ENCODE peak calls at places on chromosomes 7 and 10, in ten cellular contexts. One of them, this sample, is unnamed.
A peak's percentile ranks its signal among the peaks of the same experiment; 100 is the strongest.

GRCh38 chr10:30625110-30625509 is 4.4 kb downstream of the LYZL2 start:
- DNase-seq in iris pigment epithelial cell: no peak
- DNase-seq in spleen: no peak
- DNase-seq in non-pigmented ciliary epithelial cell: no peak
- DNase-seq in astrocyte of the spinal cord: no peak
- DNase-seq in ovary: no peak
- DNase-seq in T-helper 17 cell: no peak
- DNase-seq in IMR-90: peak; percentile 60
- DNase-seq in T-helper 1 cell: no peak
- DNase-seq in AG09309: no peak
- DNase-seq in this sample: peak; percentile 13

GRCh38 chr7:1007901-1008300 is 24.9 kb downstream of the CYP2W1 start:
- DNase-seq in iris pigment epithelial cell: no peak
- DNase-seq in spleen: no peak
- DNase-seq in non-pigmented ciliary epithelial cell: no peak
- DNase-seq in astrocyte of the spinal cord: no peak
- DNase-seq in ovary: no peak
- DNase-seq in T-helper 17 cell: no peak
- DNase-seq in IMR-90: no peak
- DNase-seq in T-helper 1 cell: no peak
- DNase-seq in AG09309: no peak
- DNase-seq in this sample: no peak

GRCh38 chr10:23512355-23513058 is 73.6 kb downstream of the OTUD1 start:
- DNase-seq in iris pigment epithelial cell: peak; percentile 89
- DNase-seq in spleen: no peak
- DNase-seq in non-pigmented ciliary epithelial cell: no peak
- DNase-seq in astrocyte of the spinal cord: peak; percentile 57
- DNase-seq in ovary: no peak
- DNase-seq in T-helper 17 cell: no peak
- DNase-seq in IMR-90: peak; percentile 57
- DNase-seq in T-helper 1 cell: no peak
- DNase-seq in AG09309: peak; percentile 49
- DNase-seq in this sample: peak; percentile 61

GRCh38 chr10:95860486-95861040 is 47.2 kb upstream of the CC2D2B start:
- DNase-seq in iris pigment epithelial cell: no peak
- DNase-seq in spleen: no peak
- DNase-seq in non-pigmented ciliary epithelial cell: no peak
- DNase-seq in astrocyte of the spinal cord: no peak
- DNase-seq in ovary: no peak
- DNase-seq in T-helper 17 cell: no peak
- DNase-seq in IMR-90: peak; percentile 20
- DNase-seq in T-helper 1 cell: no peak
- DNase-seq in AG09309: no peak
- DNase-seq in this sample: no peak

GRCh38 chr10:64261092-64261491 is 739.9 kb downstream of the REEP3 start:
- DNase-seq in iris pigment epithelial cell: no peak
- DNase-seq in spleen: no peak
- DNase-seq in non-pigmented ciliary epithelial cell: no peak
- DNase-seq in astrocyte of the spinal cord: no peak
- DNase-seq in ovary: no peak
- DNase-seq in T-helper 17 cell: no peak
- DNase-seq in IMR-90: no peak
- DNase-seq in T-helper 1 cell: no peak
- DNase-seq in AG09309: no peak
- DNase-seq in this sample: no peak

GRCh38 chr10:110643670-110644597 is at the start of gene RBM20:
- DNase-seq in iris pigment epithelial cell: peak; percentile 34
- DNase-seq in spleen: peak; percentile 77
- DNase-seq in non-pigmented ciliary epithelial cell: no peak
- DNase-seq in astrocyte of the spinal cord: peak; percentile 21
- DNase-seq in ovary: peak; percentile 52
- DNase-seq in T-helper 17 cell: peak; percentile 13
- DNase-seq in IMR-90: no peak
- DNase-seq in T-helper 1 cell: no peak
- DNase-seq in AG09309: no peak
- DNase-seq in this sample: peak; percentile 49

GRCh38 chr7:113078321-113078720 is 8.3 kb downstream of the GPR85 start:
- DNase-seq in iris pigment epithelial cell: no peak
- DNase-seq in spleen: no peak
- DNase-seq in non-pigmented ciliary epithelial cell: no peak
- DNase-seq in astrocyte of the spinal cord: no peak
- DNase-seq in ovary: no peak
- DNase-seq in T-helper 17 cell: no peak
- DNase-seq in IMR-90: no peak
- DNase-seq in T-helper 1 cell: no peak
- DNase-seq in AG09309: no peak
- DNase-seq in this sample: no peak

GRCh38 chr7:111730476-111731300 is 168.4 kb upstream of the IMMP2L start:
- DNase-seq in iris pigment epithelial cell: peak; percentile 48
- DNase-seq in spleen: no peak
- DNase-seq in non-pigmented ciliary epithelial cell: no peak
- DNase-seq in astrocyte of the spinal cord: no peak
- DNase-seq in ovary: no peak
- DNase-seq in T-helper 17 cell: no peak
- DNase-seq in IMR-90: peak; percentile 47
- DNase-seq in T-helper 1 cell: no peak
- DNase-seq in AG09309: no peak
- DNase-seq in this sample: peak; percentile 59

GRCh38 chr7:46206474-46207060 is 285.5 kb upstream of the IGFBP3 start:
- DNase-seq in iris pigment epithelial cell: no peak
- DNase-seq in spleen: no peak
- DNase-seq in non-pigmented ciliary epithelial cell: no peak
- DNase-seq in astrocyte of the spinal cord: no peak
- DNase-seq in ovary: no peak
- DNase-seq in T-helper 17 cell: no peak
- DNase-seq in IMR-90: peak; percentile 32
- DNase-seq in T-helper 1 cell: no peak
- DNase-seq in AG09309: no peak
- DNase-seq in this sample: no peak

GRCh38 chr7:102210787-102211186 is 75.9 kb upstream of the SH2B2 start:
- DNase-seq in iris pigment epithelial cell: no peak
- DNase-seq in spleen: no peak
- DNase-seq in non-pigmented ciliary epithelial cell: no peak
- DNase-seq in astrocyte of the spinal cord: no peak
- DNase-seq in ovary: no peak
- DNase-seq in T-helper 17 cell: no peak
- DNase-seq in IMR-90: no peak
- DNase-seq in T-helper 1 cell: no peak
- DNase-seq in AG09309: no peak
- DNase-seq in this sample: no peak

GRCh38 chr10:68154211-68154497 is 44.9 kb downstream of the MYPN start:
- DNase-seq in iris pigment epithelial cell: peak; percentile 70
- DNase-seq in spleen: peak; percentile 80
- DNase-seq in non-pigmented ciliary epithelial cell: no peak
- DNase-seq in astrocyte of the spinal cord: peak; percentile 63
- DNase-seq in ovary: peak; percentile 73
- DNase-seq in T-helper 17 cell: no peak
- DNase-seq in IMR-90: peak; percentile 85
- DNase-seq in T-helper 1 cell: no peak
- DNase-seq in AG09309: no peak
- DNase-seq in this sample: peak; percentile 34

GRCh38 chr7:1663243-1663642 is 6.8 kb upstream of the ELFN1 start:
- DNase-seq in iris pigment epithelial cell: no peak
- DNase-seq in spleen: peak; percentile 53
- DNase-seq in non-pigmented ciliary epithelial cell: no peak
- DNase-seq in astrocyte of the spinal cord: no peak
- DNase-seq in ovary: peak; percentile 22
- DNase-seq in T-helper 17 cell: no peak
- DNase-seq in IMR-90: no peak
- DNase-seq in T-helper 1 cell: no peak
- DNase-seq in AG09309: no peak
- DNase-seq in this sample: no peak

GRCh38 chr10:78350286-78350685 is 316.6 kb downstream of the RPS24 start:
- DNase-seq in iris pigment epithelial cell: no peak
- DNase-seq in spleen: peak; percentile 44
- DNase-seq in non-pigmented ciliary epithelial cell: no peak
- DNase-seq in astrocyte of the spinal cord: no peak
- DNase-seq in ovary: peak; percentile 6
- DNase-seq in T-helper 17 cell: no peak
- DNase-seq in IMR-90: no peak
- DNase-seq in T-helper 1 cell: no peak
- DNase-seq in AG09309: no peak
- DNase-seq in this sample: no peak

GRCh38 chr7:48416327-48416908 is 245.2 kb downstream of the ABCA13 start:
- DNase-seq in iris pigment epithelial cell: no peak
- DNase-seq in spleen: no peak
- DNase-seq in non-pigmented ciliary epithelial cell: no peak
- DNase-seq in astrocyte of the spinal cord: no peak
- DNase-seq in ovary: no peak
- DNase-seq in T-helper 17 cell: no peak
- DNase-seq in IMR-90: no peak
- DNase-seq in T-helper 1 cell: no peak
- DNase-seq in AG09309: no peak
- DNase-seq in this sample: no peak

GRCh38 chr7:151309306-151309705 is 32.3 kb upstream of the NUB1 start:
- DNase-seq in iris pigment epithelial cell: peak; percentile 51
- DNase-seq in spleen: no peak
- DNase-seq in non-pigmented ciliary epithelial cell: peak; percentile 3
- DNase-seq in astrocyte of the spinal cord: peak; percentile 40
- DNase-seq in ovary: no peak
- DNase-seq in T-helper 17 cell: no peak
- DNase-seq in IMR-90: peak; percentile 80
- DNase-seq in T-helper 1 cell: no peak
- DNase-seq in AG09309: peak; percentile 57
- DNase-seq in this sample: no peak

GRCh38 chr7:119256446-119257131 is 1016.4 kb upstream of the KCND2 start:
- DNase-seq in iris pigment epithelial cell: no peak
- DNase-seq in spleen: no peak
- DNase-seq in non-pigmented ciliary epithelial cell: no peak
- DNase-seq in astrocyte of the spinal cord: no peak
- DNase-seq in ovary: no peak
- DNase-seq in T-helper 17 cell: no peak
- DNase-seq in IMR-90: no peak
- DNase-seq in T-helper 1 cell: no peak
- DNase-seq in AG09309: no peak
- DNase-seq in this sample: no peak

GRCh38 chr7:91892099-91892788 is 11.7 kb upstream of the MTERF1 start:
- DNase-seq in iris pigment epithelial cell: no peak
- DNase-seq in spleen: no peak
- DNase-seq in non-pigmented ciliary epithelial cell: no peak
- DNase-seq in astrocyte of the spinal cord: no peak
- DNase-seq in ovary: no peak
- DNase-seq in T-helper 17 cell: no peak
- DNase-seq in IMR-90: no peak
- DNase-seq in T-helper 1 cell: no peak
- DNase-seq in AG09309: no peak
- DNase-seq in this sample: no peak

GRCh38 chr7:151125459-151125834 is 39.2 kb downstream of the AGAP3 start:
- DNase-seq in iris pigment epithelial cell: no peak
- DNase-seq in spleen: no peak
- DNase-seq in non-pigmented ciliary epithelial cell: no peak
- DNase-seq in astrocyte of the spinal cord: peak; percentile 17
- DNase-seq in ovary: no peak
- DNase-seq in T-helper 17 cell: no peak
- DNase-seq in IMR-90: no peak
- DNase-seq in T-helper 1 cell: no peak
- DNase-seq in AG09309: no peak
- DNase-seq in this sample: no peak

GRCh38 chr10:1449806-1450205 is 287.5 kb downstream of the ADARB2 start:
- DNase-seq in iris pigment epithelial cell: no peak
- DNase-seq in spleen: no peak
- DNase-seq in non-pigmented ciliary epithelial cell: no peak
- DNase-seq in astrocyte of the spinal cord: no peak
- DNase-seq in ovary: no peak
- DNase-seq in T-helper 17 cell: no peak
- DNase-seq in IMR-90: no peak
- DNase-seq in T-helper 1 cell: no peak
- DNase-seq in AG09309: no peak
- DNase-seq in this sample: no peak

GRCh38 chr7:132393789-132394261 is 182.4 kb downstream of the PLXNA4 start:
- DNase-seq in iris pigment epithelial cell: no peak
- DNase-seq in spleen: peak; percentile 77
- DNase-seq in non-pigmented ciliary epithelial cell: no peak
- DNase-seq in astrocyte of the spinal cord: peak; percentile 36
- DNase-seq in ovary: peak; percentile 78
- DNase-seq in T-helper 17 cell: no peak
- DNase-seq in IMR-90: no peak
- DNase-seq in T-helper 1 cell: no peak
- DNase-seq in AG09309: no peak
- DNase-seq in this sample: no peak

GRCh38 chr7:2355079-2356008 is 717 bp downstream of the EIF3B start:
- DNase-seq in iris pigment epithelial cell: no peak
- DNase-seq in spleen: peak; percentile 91
- DNase-seq in non-pigmented ciliary epithelial cell: no peak
- DNase-seq in astrocyte of the spinal cord: no peak
- DNase-seq in ovary: peak; percentile 56
- DNase-seq in T-helper 17 cell: no peak
- DNase-seq in IMR-90: no peak
- DNase-seq in T-helper 1 cell: no peak
- DNase-seq in AG09309: no peak
- DNase-seq in this sample: peak; percentile 49

GRCh38 chr7:120344276-120344675 is 71.3 kb downstream of the KCND2 start:
- DNase-seq in iris pigment epithelial cell: peak; percentile 63
- DNase-seq in spleen: no peak
- DNase-seq in non-pigmented ciliary epithelial cell: no peak
- DNase-seq in astrocyte of the spinal cord: no peak
- DNase-seq in ovary: no peak
- DNase-seq in T-helper 17 cell: no peak
- DNase-seq in IMR-90: no peak
- DNase-seq in T-helper 1 cell: no peak
- DNase-seq in AG09309: no peak
- DNase-seq in this sample: no peak

GRCh38 chr7:54964136-54964535 is 54.7 kb upstream of the EGFR start:
- DNase-seq in iris pigment epithelial cell: no peak
- DNase-seq in spleen: no peak
- DNase-seq in non-pigmented ciliary epithelial cell: no peak
- DNase-seq in astrocyte of the spinal cord: no peak
- DNase-seq in ovary: no peak
- DNase-seq in T-helper 17 cell: no peak
- DNase-seq in IMR-90: no peak
- DNase-seq in T-helper 1 cell: no peak
- DNase-seq in AG09309: no peak
- DNase-seq in this sample: no peak

GRCh38 chr7:116782177-116782711 is 80.1 kb upstream of the CAPZA2 start:
- DNase-seq in iris pigment epithelial cell: peak; percentile 82
- DNase-seq in spleen: no peak
- DNase-seq in non-pigmented ciliary epithelial cell: no peak
- DNase-seq in astrocyte of the spinal cord: peak; percentile 94
- DNase-seq in ovary: no peak
- DNase-seq in T-helper 17 cell: no peak
- DNase-seq in IMR-90: peak; percentile 48
- DNase-seq in T-helper 1 cell: no peak
- DNase-seq in AG09309: peak; percentile 42
- DNase-seq in this sample: peak; percentile 88

GRCh38 chr10:843703-844102 is 87.8 kb downstream of the LARP4B start:
- DNase-seq in iris pigment epithelial cell: peak; percentile 7
- DNase-seq in spleen: no peak
- DNase-seq in non-pigmented ciliary epithelial cell: no peak
- DNase-seq in astrocyte of the spinal cord: peak; percentile 53
- DNase-seq in ovary: no peak
- DNase-seq in T-helper 17 cell: no peak
- DNase-seq in IMR-90: no peak
- DNase-seq in T-helper 1 cell: no peak
- DNase-seq in AG09309: no peak
- DNase-seq in this sample: peak; percentile 15